ENCODE peak calls at places on chromosomes 3 and 15, in eight cellular contexts. T is PC-9, P is HEK293T, Q is aorta, O is endothelial cell, E is choroid plexus epithelial cell, R is NCI-H1092 treated with DMSO at 0.1 percent for 48 hours, N is head of caudate nucleus. G is an unnamed sample.

GRCh38 chr3:126476166-126476975 is 680 bp upstream of the ZXDC start:
- DNase-seq in T (peak; percentile 74), Q (peak; percentile 88), N (no peak), P (peak; percentile 56), R (peak; percentile 71), O (peak; percentile 39), E (peak; percentile 54), G (no peak)

GRCh38 chr3:102896851-102897621 is 462.2 kb downstream of the ZPLD1 start:
- DNase-seq in O (no peak), N (no peak), T (no peak), E (no peak), P (no peak), R (no peak), Q (no peak), G (no peak)

GRCh38 chr15:69991493-69991892 is 106.2 kb downstream of the TLE3 start:
- DNase-seq in T (no peak), R (no peak), N (no peak), P (no peak), E (no peak), O (no peak), Q (no peak), G (no peak)

GRCh38 chr3:66224220-66224619 is 3.4 kb downstream of the SLC25A26 start:
- DNase-seq in O (no peak), Q (no peak), N (no peak), R (no peak), P (no peak), T (no peak), E (peak; percentile 7), G (no peak)

GRCh38 chr3:161851941-161852566 is 355.4 kb downstream of the OTOL1 start:
- DNase-seq in O (peak; percentile 77), N (peak; percentile 55), Q (peak; percentile 79), T (peak; percentile 64), R (peak; percentile 37), P (peak; percentile 53), E (peak; percentile 70), G (peak; percentile 30)

GRCh38 chr3:173913985-173914421 is 516.5 kb downstream of the NLGN1 start:
- DNase-seq in P (no peak), Q (no peak), E (no peak), T (no peak), R (no peak), O (no peak), N (no peak), G (no peak)

GRCh38 chr3:189773056-189773455 is 141.9 kb downstream of the TP63 start:
- DNase-seq in N (no peak), P (no peak), R (no peak), O (no peak), T (no peak), E (peak; percentile 23), Q (no peak), G (no peak)

GRCh38 chr3:192819001-192819569 is 91.7 kb upstream of the FGF12 start:
- DNase-seq in P (no peak), T (peak; percentile 46), Q (peak; percentile 77), E (peak; percentile 84), N (no peak), O (no peak), R (no peak), G (no peak)

GRCh38 chr3:69330891-69331400 is 54.9 kb downstream of the FRMD4B start:
- DNase-seq in Q (no peak), O (no peak), P (no peak), N (peak; percentile 26), E (no peak), R (no peak), T (no peak), G (no peak)

GRCh38 chr15:84765675-84766074 is 17.3 kb downstream of the ZNF592 start:
- DNase-seq in Q (no peak), O (no peak), E (no peak), P (no peak), R (no peak), T (no peak), N (no peak), G (no peak)

GRCh38 chr15:100056411-100057072 is 285.2 kb downstream of the ADAMTS17 start:
- DNase-seq in T (no peak), P (no peak), R (no peak), N (no peak), Q (no peak), E (no peak), O (no peak), G (no peak)

GRCh38 chr3:135784557-135784956 is 181.0 kb upstream of the PPP2R3A start:
- DNase-seq in O (no peak), P (no peak), N (no peak), E (no peak), R (no peak), Q (no peak), T (no peak), G (no peak)

GRCh38 chr3:11002456-11002855 is 9.9 kb downstream of the SLC6A1 start:
- DNase-seq in P (no peak), O (no peak), T (no peak), E (no peak), Q (no peak), N (no peak), R (no peak), G (no peak)